ENCODE peak calls at places on chromosomes 5 and 9, in six cellular contexts. One of them, this sample, is unnamed.

GRCh38 chr5:139383275-139383992 is at the start of gene SLC23A1:
- DNase-seq in hepatocyte: peak
- DNase-seq in fibroblast of the aortic adventitia: no peak
- DNase-seq in prostate gland: no peak
- DNase-seq in heart right ventricle: no peak
- DNase-seq in psoas muscle: no peak
- DNase-seq in this sample: no peak

GRCh38 chr9:136089697-136090045 is 5.4 kb downstream of the NACC2 start:
- DNase-seq in heart right ventricle: no peak
- DNase-seq in hepatocyte: no peak
- DNase-seq in fibroblast of the aortic adventitia: peak
- DNase-seq in psoas muscle: no peak
- DNase-seq in prostate gland: no peak
- DNase-seq in this sample: no peak

GRCh38 chr9:120609636-120610035 is 29.7 kb upstream of the CDK5RAP2 start:
- DNase-seq in hepatocyte: no peak
- DNase-seq in fibroblast of the aortic adventitia: no peak
- DNase-seq in prostate gland: no peak
- DNase-seq in heart right ventricle: no peak
- DNase-seq in psoas muscle: no peak
- DNase-seq in this sample: no peak

GRCh38 chr9:78559449-78559885 is 262.5 kb downstream of the PSAT1 start:
- DNase-seq in heart right ventricle: no peak
- DNase-seq in hepatocyte: no peak
- DNase-seq in psoas muscle: no peak
- DNase-seq in fibroblast of the aortic adventitia: peak
- DNase-seq in prostate gland: no peak
- DNase-seq in this sample: no peak

GRCh38 chr5:173234129-173234793 is 745 bp downstream of the NKX2-5 start:
- DNase-seq in heart right ventricle: peak
- DNase-seq in hepatocyte: no peak
- DNase-seq in fibroblast of the aortic adventitia: no peak
- DNase-seq in prostate gland: no peak
- DNase-seq in psoas muscle: no peak
- DNase-seq in this sample: no peak

GRCh38 chr9:257957-258356 is 43.3 kb downstream of the DOCK8 start:
- DNase-seq in heart right ventricle: no peak
- DNase-seq in prostate gland: no peak
- DNase-seq in fibroblast of the aortic adventitia: no peak
- DNase-seq in psoas muscle: no peak
- DNase-seq in hepatocyte: peak
- DNase-seq in this sample: no peak

GRCh38 chr5:140795259-140795641 is 598 bp downstream of the PCDHA2 start:
- DNase-seq in fibroblast of the aortic adventitia: no peak
- DNase-seq in heart right ventricle: no peak
- DNase-seq in psoas muscle: no peak
- DNase-seq in hepatocyte: peak
- DNase-seq in prostate gland: no peak
- DNase-seq in this sample: no peak

GRCh38 chr9:72478993-72479392 is 42.4 kb upstream of the TMC1 start:
- DNase-seq in heart right ventricle: no peak
- DNase-seq in psoas muscle: no peak
- DNase-seq in prostate gland: no peak
- DNase-seq in hepatocyte: no peak
- DNase-seq in fibroblast of the aortic adventitia: peak
- DNase-seq in this sample: no peak

GRCh38 chr5:30581198-30581925 is 612.1 kb upstream of the CDH6 start:
- DNase-seq in heart right ventricle: no peak
- DNase-seq in psoas muscle: no peak
- DNase-seq in prostate gland: no peak
- DNase-seq in fibroblast of the aortic adventitia: no peak
- DNase-seq in hepatocyte: no peak
- DNase-seq in this sample: no peak

GRCh38 chr5:59133801-59134261 is 551.0 kb downstream of the RAB3C start:
- DNase-seq in prostate gland: no peak
- DNase-seq in psoas muscle: no peak
- DNase-seq in hepatocyte: peak
- DNase-seq in heart right ventricle: no peak
- DNase-seq in fibroblast of the aortic adventitia: peak
- DNase-seq in this sample: no peak

GRCh38 chr5:147935032-147935431 is 28.7 kb upstream of the C5orf46 start:
- DNase-seq in fibroblast of the aortic adventitia: peak
- DNase-seq in heart right ventricle: no peak
- DNase-seq in prostate gland: peak
- DNase-seq in psoas muscle: no peak
- DNase-seq in hepatocyte: peak
- DNase-seq in this sample: no peak
- TF ChIP-seq CTCF in fibroblast of the aortic adventitia: peak
- TF ChIP-seq CTCF in heart right ventricle: peak
- TF ChIP-seq CTCF in prostate gland: peak
- TF ChIP-seq CTCF in psoas muscle: no peak
- TF ChIP-seq CTCF in hepatocyte: peak
- TF ChIP-seq CTCF in this sample: peak

GRCh38 chr5:170601608-170602007 is 97.8 kb downstream of the KCNIP1 start:
- DNase-seq in prostate gland: no peak
- DNase-seq in hepatocyte: no peak
- DNase-seq in psoas muscle: no peak
- DNase-seq in heart right ventricle: no peak
- DNase-seq in fibroblast of the aortic adventitia: no peak
- DNase-seq in this sample: no peak
- TF ChIP-seq CTCF in prostate gland: no peak
- TF ChIP-seq CTCF in hepatocyte: no peak
- TF ChIP-seq CTCF in psoas muscle: no peak
- TF ChIP-seq CTCF in heart right ventricle: no peak
- TF ChIP-seq CTCF in fibroblast of the aortic adventitia: no peak
- TF ChIP-seq CTCF in this sample: no peak

DNA sequence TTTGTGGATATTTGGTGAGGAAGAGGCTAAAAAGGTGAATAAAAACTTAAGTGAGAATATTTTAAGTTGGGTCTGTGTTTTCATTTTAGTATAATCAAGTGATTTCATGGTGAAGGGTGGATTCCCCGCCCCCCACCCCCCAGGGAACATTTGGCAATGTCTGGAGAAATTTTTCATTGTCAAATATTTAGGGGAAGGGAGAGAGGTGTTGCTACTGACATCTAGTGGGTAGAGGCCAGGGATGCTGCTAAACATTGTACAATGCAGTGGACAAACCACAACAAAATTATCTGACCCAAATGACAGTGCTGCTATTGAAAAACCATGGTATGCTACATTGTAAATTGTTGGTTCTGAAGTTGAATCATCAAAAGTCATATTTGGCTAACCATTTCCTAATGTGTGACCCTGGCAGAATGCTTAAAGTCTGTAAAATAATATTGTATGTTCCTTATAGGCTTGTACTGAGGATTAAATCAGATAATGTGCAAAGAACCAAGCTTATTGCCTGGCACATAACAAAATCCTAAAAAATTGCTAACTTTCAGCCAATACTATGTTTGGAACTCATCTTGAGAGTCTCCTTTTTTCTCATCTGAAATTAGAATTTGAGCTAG is 5.6 kb downstream of the C5orf24 start:
- DNase-seq in heart right ventricle: no peak
- DNase-seq in psoas muscle: no peak
- DNase-seq in fibroblast of the aortic adventitia: peak
- DNase-seq in prostate gland: no peak
- DNase-seq in hepatocyte: no peak
- DNase-seq in this sample: no peak
- TF ChIP-seq CTCF in heart right ventricle: peak
- TF ChIP-seq CTCF in psoas muscle: peak
- TF ChIP-seq CTCF in fibroblast of the aortic adventitia: peak
- TF ChIP-seq CTCF in prostate gland: no peak
- TF ChIP-seq CTCF in hepatocyte: peak
- TF ChIP-seq CTCF in this sample: peak

GRCh38 chr5:113331201-113331551 is 103.6 kb downstream of the TSSK1B start:
- DNase-seq in prostate gland: no peak
- DNase-seq in heart right ventricle: no peak
- DNase-seq in hepatocyte: peak
- DNase-seq in fibroblast of the aortic adventitia: no peak
- DNase-seq in psoas muscle: no peak
- DNase-seq in this sample: no peak

GRCh38 chr5:113340537-113340936 is 94.3 kb downstream of the TSSK1B start:
- DNase-seq in heart right ventricle: peak
- DNase-seq in psoas muscle: no peak
- DNase-seq in hepatocyte: no peak
- DNase-seq in fibroblast of the aortic adventitia: peak
- DNase-seq in prostate gland: no peak
- DNase-seq in this sample: no peak

GRCh38 chr5:113338628-113339027 is 96.2 kb downstream of the TSSK1B start:
- DNase-seq in heart right ventricle: no peak
- DNase-seq in prostate gland: no peak
- DNase-seq in fibroblast of the aortic adventitia: peak
- DNase-seq in hepatocyte: no peak
- DNase-seq in psoas muscle: no peak
- DNase-seq in this sample: no peak

GRCh38 chr5:113337515-113338140 is 97.2 kb downstream of the TSSK1B start:
- DNase-seq in heart right ventricle: no peak
- DNase-seq in psoas muscle: no peak
- DNase-seq in prostate gland: no peak
- DNase-seq in hepatocyte: no peak
- DNase-seq in fibroblast of the aortic adventitia: peak
- DNase-seq in this sample: no peak

GRCh38 chr5:113336975-113337374 is 97.8 kb downstream of the TSSK1B start:
- DNase-seq in prostate gland: peak
- DNase-seq in heart right ventricle: peak
- DNase-seq in psoas muscle: peak
- DNase-seq in hepatocyte: peak
- DNase-seq in fibroblast of the aortic adventitia: peak
- DNase-seq in this sample: no peak
- TF ChIP-seq CTCF in prostate gland: peak
- TF ChIP-seq CTCF in heart right ventricle: peak
- TF ChIP-seq CTCF in psoas muscle: peak
- TF ChIP-seq CTCF in hepatocyte: peak
- TF ChIP-seq CTCF in fibroblast of the aortic adventitia: peak
- TF ChIP-seq CTCF in this sample: peak

GRCh38 chr9:77293949-77294348 is 116.6 kb downstream of the VPS13A start:
- DNase-seq in hepatocyte: no peak
- DNase-seq in psoas muscle: no peak
- DNase-seq in heart right ventricle: no peak
- DNase-seq in prostate gland: no peak
- DNase-seq in fibroblast of the aortic adventitia: no peak
- DNase-seq in this sample: no peak

GRCh38 chr9:77290373-77290772 is 113.0 kb downstream of the VPS13A start:
- DNase-seq in heart right ventricle: no peak
- DNase-seq in psoas muscle: no peak
- DNase-seq in hepatocyte: no peak
- DNase-seq in prostate gland: no peak
- DNase-seq in fibroblast of the aortic adventitia: peak
- DNase-seq in this sample: no peak

GRCh38 chr9:77291714-77292113 is 114.4 kb downstream of the VPS13A start:
- DNase-seq in prostate gland: no peak
- DNase-seq in hepatocyte: peak
- DNase-seq in heart right ventricle: no peak
- DNase-seq in fibroblast of the aortic adventitia: no peak
- DNase-seq in psoas muscle: no peak
- DNase-seq in this sample: no peak
- TF ChIP-seq CTCF in prostate gland: no peak
- TF ChIP-seq CTCF in hepatocyte: peak
- TF ChIP-seq CTCF in heart right ventricle: peak
- TF ChIP-seq CTCF in fibroblast of the aortic adventitia: peak
- TF ChIP-seq CTCF in psoas muscle: no peak
- TF ChIP-seq CTCF in this sample: peak

GRCh38 chr9:110960288-110960687 is 78.0 kb downstream of the LPAR1 start:
- DNase-seq in fibroblast of the aortic adventitia: no peak
- DNase-seq in prostate gland: no peak
- DNase-seq in heart right ventricle: no peak
- DNase-seq in hepatocyte: no peak
- DNase-seq in psoas muscle: no peak
- DNase-seq in this sample: no peak
- TF ChIP-seq CTCF in fibroblast of the aortic adventitia: no peak
- TF ChIP-seq CTCF in prostate gland: no peak
- TF ChIP-seq CTCF in heart right ventricle: no peak
- TF ChIP-seq CTCF in hepatocyte: no peak
- TF ChIP-seq CTCF in psoas muscle: no peak
- TF ChIP-seq CTCF in this sample: no peak

This sample was measured in neural crest cell.